ENCODE peak calls at places on chromosomes 1 and 21, in five cellular contexts. W is foreskin fibroblast, H is fibroblast of lung, Q is mucosa of descending colon, Y is endothelial cell. K is an unnamed sample.

GRCh38 chr1:197423006-197423405 is 155.0 kb downstream of the CRB1 start:
- DNase-seq in W (peak), H (peak), Q (no peak), Y (no peak), K (no peak)

GRCh38 chr1:7121622-7121988 is 336.4 kb downstream of the CAMTA1 start:
- DNase-seq in W (no peak), H (no peak), Q (no peak), Y (no peak), K (no peak)

GRCh38 chr1:32197837-32198236 is 2.6 kb upstream of the CCDC28B start:
- DNase-seq in W (no peak), H (no peak), Q (no peak), Y (no peak), K (no peak)

GRCh38 chr1:84700065-84700464 is 9.8 kb upstream of the SSX2IP start:
- DNase-seq in W (no peak), H (no peak), Q (no peak), Y (no peak), K (no peak)

GRCh38 chr1:148264374-148265276 is 112.5 kb upstream of the NBPF11 start:
- DNase-seq in W (peak), H (peak), Q (no peak), Y (no peak), K (peak)

GRCh38 chr21:41559658-41560599 is 52.0 kb upstream of the TMPRSS2 start:
- DNase-seq in W (peak), H (peak), Q (no peak), Y (no peak), K (peak)

GRCh38 chr1:168266644-168267186 is 14.0 kb upstream of the TBX19 start:
- DNase-seq in W (peak), H (peak), Q (no peak), Y (no peak), K (no peak)

GRCh38 chr1:5473268-5473667 is 519.0 kb downstream of the NPHP4 start:
- DNase-seq in W (no peak), H (no peak), Q (no peak), Y (no peak), K (no peak)

GRCh38 chr1:202274611-202275010 is 67.1 kb downstream of the UBE2T start:
- DNase-seq in W (peak), H (no peak), Q (peak), Y (peak), K (peak)

GRCh38 chr1:156025873-156026272 is 5.1 kb upstream of the SSR2 start:
- DNase-seq in W (peak), H (peak), Q (peak), Y (peak), K (peak)

GRCh38 chr21:35020902-35021301 is 28.2 kb downstream of the RUNX1 start:
- DNase-seq in W (peak), H (peak), Q (no peak), Y (no peak), K (no peak)

GRCh38 chr1:19909971-19910370 is 13.4 kb downstream of the PLA2G2E start:
- DNase-seq in W (no peak), H (no peak), Q (no peak), Y (no peak), K (no peak)

GRCh38 chr1:58649555-58649954 is 50.3 kb downstream of the MYSM1 start:
- DNase-seq in W (no peak), H (no peak), Q (peak), Y (no peak), K (no peak)

GRCh38 chr1:65075123-65075976 is 72.7 kb upstream of the AK4 start:
- DNase-seq in W (peak), H (peak), Q (no peak), Y (peak), K (peak)

GRCh38 chr1:63774617-63775417 is 1.0 kb downstream of the ROR1 start:
- DNase-seq in W (peak), H (peak), Q (peak), Y (peak), K (peak)

GRCh38 chr1:58045094-58045493 is 501.4 kb downstream of the OMA1 start:
- DNase-seq in W (no peak), H (no peak), Q (no peak), Y (no peak), K (no peak)

GRCh38 chr1:32431736-32432400 is 33.0 kb upstream of the ZBTB8B start:
- DNase-seq in W (no peak), H (no peak), Q (no peak), Y (no peak), K (peak)

GRCh38 chr1:54016343-54017282 is 1.4 kb downstream of the LDLRAD1 start:
- DNase-seq in W (peak), H (no peak), Q (no peak), Y (no peak), K (no peak)

GRCh38 chr1:115545791-115546733 is 95.7 kb upstream of the VANGL1 start:
- DNase-seq in W (peak), H (peak), Q (peak), Y (peak), K (no peak)

GRCh38 chr1:69221492-69221990 is 346.2 kb upstream of the LRRC7 start:
- DNase-seq in W (no peak), H (no peak), Q (no peak), Y (no peak), K (no peak)

GRCh38 chr21:32279377-32279680 is 480 bp upstream of the MIS18A start:
- DNase-seq in W (no peak), H (no peak), Q (no peak), Y (no peak), K (no peak)

GRCh38 chr1:220511785-220512184 is 16.2 kb upstream of the MARK1 start:
- DNase-seq in W (no peak), H (no peak), Q (no peak), Y (peak), K (no peak)

GRCh38 chr1:232096751-232097150 is 470.2 kb downstream of the DISC1 start:
- DNase-seq in W (no peak), H (no peak), Q (no peak), Y (no peak), K (no peak)

GRCh38 chr21:43196789-43197188 is 28.0 kb downstream of the CRYAA start:
- DNase-seq in W (no peak), H (no peak), Q (peak), Y (no peak), K (no peak)

GRCh38 chr1:109151591-109151990 is 37.7 kb downstream of the ELAPOR1 start:
- DNase-seq in W (no peak), H (no peak), Q (no peak), Y (no peak), K (no peak)

GRCh38 chr1:83692524-83693336 is 306.2 kb downstream of the TTLL7 start:
- DNase-seq in W (peak), H (peak), Q (no peak), Y (peak), K (peak)

GRCh38 chr1:155051777-155052398 is 772 bp downstream of the ADAM15 start:
- DNase-seq in W (peak), H (peak), Q (peak), Y (no peak), K (peak)

GRCh38 chr1:155063550-155064108 is at the start of gene EFNA4:
- DNase-seq in W (peak), H (peak), Q (peak), Y (peak), K (peak)

GRCh38 chr1:109950509-109950908 is 34.1 kb upstream of the AHCYL1 start:
- DNase-seq in W (no peak), H (no peak), Q (no peak), Y (no peak), K (no peak)

GRCh38 chr1:29414091-29414490 is 177.8 kb downstream of the PTPRU start:
- DNase-seq in W (no peak), H (no peak), Q (no peak), Y (no peak), K (no peak)

GRCh38 chr1:116119876-116120275 is 8.7 kb downstream of the MAB21L3 start:
- DNase-seq in W (no peak), H (no peak), Q (no peak), Y (no peak), K (no peak)

GRCh38 chr1:160256396-160257046 is 5.8 kb downstream of the DCAF8 start:
- DNase-seq in W (peak), H (peak), Q (no peak), Y (no peak), K (no peak)

GRCh38 chr1:201493757-201494617 is 12.9 kb downstream of the CSRP1 start:
- DNase-seq in W (no peak), H (peak), Q (no peak), Y (no peak), K (no peak)

GRCh38 chr1:29706936-29707335 is 470.6 kb downstream of the PTPRU start:
- DNase-seq in W (peak), H (peak), Q (no peak), Y (peak), K (peak)

GRCh38 chr1:198774418-198774817 is 135.6 kb downstream of the PTPRC start:
- DNase-seq in W (no peak), H (no peak), Q (no peak), Y (no peak), K (no peak)

GRCh38 chr1:77193951-77194350 is 25.3 kb downstream of the PIGK start:
- DNase-seq in W (no peak), H (peak), Q (no peak), Y (no peak), K (no peak)

GRCh38 chr21:41482321-41482720 is 25.6 kb downstream of the TMPRSS2 start:
- DNase-seq in W (no peak), H (peak), Q (no peak), Y (no peak), K (no peak)

GRCh38 chr1:218164111-218164929 is 120.8 kb upstream of the RRP15 start:
- DNase-seq in W (peak), H (peak), Q (peak), Y (peak), K (peak)
- TF ChIP-seq CTCF in W (no peak), H (no peak), Q (no peak), Y (peak), K (no peak)

DNA sequence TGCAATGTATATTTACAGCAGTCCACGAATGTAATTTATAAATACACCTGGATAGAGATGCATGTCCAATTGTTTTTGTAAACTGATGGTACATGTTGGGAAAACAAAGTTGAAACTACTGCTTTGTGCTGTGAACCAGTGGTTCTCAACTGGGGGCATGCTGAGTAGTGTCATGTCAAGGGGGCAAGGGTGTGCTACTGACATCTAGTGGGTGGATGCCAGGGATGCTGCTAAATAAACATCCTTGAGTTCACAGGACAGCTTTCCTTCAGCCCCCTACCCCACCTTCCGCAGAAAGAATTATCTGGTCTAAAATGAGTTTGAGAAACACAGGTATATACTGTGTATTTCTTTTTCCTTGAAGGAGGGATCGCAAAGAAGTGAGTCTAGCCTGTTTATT is 95.9 kb downstream of the RASAL2 start:
- DNase-seq in W (peak), H (no peak), Q (no peak), Y (peak), K (peak)
- TF ChIP-seq CTCF in W (peak), H (peak), Q (no peak), Y (peak), K (peak)

GRCh38 chr1:240254006-240254405 is 162.3 kb downstream of the FMN2 start:
- DNase-seq in W (no peak), H (no peak), Q (no peak), Y (no peak), K (no peak)
- TF ChIP-seq CTCF in W (no peak), H (no peak), Q (no peak), Y (no peak), K (no peak)

DNA sequence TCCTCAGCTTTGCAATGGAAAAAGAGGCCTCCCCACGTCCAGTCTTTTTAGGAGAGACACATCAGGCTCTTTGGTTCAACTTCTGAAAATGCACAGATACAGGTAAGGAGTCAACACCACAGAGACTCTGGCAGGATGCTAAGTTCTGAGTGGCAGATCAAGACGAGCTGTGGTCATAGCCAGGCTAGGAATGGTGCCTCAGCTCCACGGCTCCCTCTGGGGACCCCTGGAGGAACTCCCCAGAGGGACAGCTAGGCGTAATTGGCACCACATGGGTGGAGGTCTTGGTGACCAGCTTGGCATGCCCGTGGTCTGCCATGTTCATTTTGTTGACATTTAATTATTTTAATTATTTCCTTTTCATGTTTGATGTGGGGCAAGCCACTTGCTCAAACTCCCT is 206.1 kb downstream of the KAZN start:
- DNase-seq in W (no peak), H (no peak), Q (no peak), Y (peak), K (no peak)
- TF ChIP-seq CTCF in W (no peak), H (no peak), Q (no peak), Y (peak), K (no peak)

GRCh38 chr21:37916795-37917142 is 512 bp upstream of the KCNJ6 start:
- DNase-seq in W (peak), H (no peak), Q (no peak), Y (peak), K (no peak)
- TF ChIP-seq CTCF in W (no peak), H (peak), Q (no peak), Y (peak), K (no peak)

GRCh38 chr21:18248171-18248570 is 3.5 kb downstream of the CHODL start:
- DNase-seq in W (no peak), H (no peak), Q (no peak), Y (no peak), K (no peak)

GRCh38 chr21:18252686-18253085 is 8.1 kb downstream of the CHODL start:
- DNase-seq in W (no peak), H (no peak), Q (no peak), Y (no peak), K (no peak)

GRCh38 chr21:18253252-18253651 is 8.6 kb downstream of the CHODL start:
- DNase-seq in W (no peak), H (no peak), Q (no peak), Y (no peak), K (no peak)

GRCh38 chr21:18251065-18251464 is 6.4 kb downstream of the CHODL start:
- DNase-seq in W (no peak), H (no peak), Q (no peak), Y (no peak), K (no peak)

DNA sequence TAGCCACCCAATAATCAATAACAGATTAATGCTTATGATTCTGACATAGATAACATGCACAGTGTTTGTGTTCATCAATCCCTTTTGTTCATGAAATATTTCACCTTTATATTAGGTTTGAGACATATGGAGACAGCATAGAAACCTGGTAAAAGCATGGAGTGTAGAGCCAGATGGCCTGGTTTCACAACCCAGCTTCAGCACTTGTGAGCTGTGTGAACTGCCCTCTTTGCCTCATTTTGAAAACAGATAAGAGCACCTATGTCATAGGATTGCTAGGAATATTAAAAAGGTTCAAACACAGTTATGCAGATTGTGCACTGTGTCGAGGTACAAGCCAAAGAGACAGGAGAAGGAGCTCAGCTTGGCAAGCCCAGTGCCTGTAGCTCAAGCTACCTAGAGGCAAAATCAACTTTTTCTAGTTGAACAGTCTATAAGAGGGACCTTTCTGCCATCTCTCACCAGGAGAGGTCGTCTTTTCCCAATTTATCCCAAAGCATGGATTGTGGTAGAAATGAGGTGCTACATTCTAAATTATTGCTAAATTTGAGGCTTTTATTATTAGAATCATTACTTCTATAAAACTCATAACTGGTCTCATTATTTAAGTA is 5.0 kb downstream of the CHODL start:
- DNase-seq in W (no peak), H (no peak), Q (no peak), Y (no peak), K (no peak)
- TF ChIP-seq CTCF in W (no peak), H (no peak), Q (no peak), Y (no peak), K (no peak)

DNA sequence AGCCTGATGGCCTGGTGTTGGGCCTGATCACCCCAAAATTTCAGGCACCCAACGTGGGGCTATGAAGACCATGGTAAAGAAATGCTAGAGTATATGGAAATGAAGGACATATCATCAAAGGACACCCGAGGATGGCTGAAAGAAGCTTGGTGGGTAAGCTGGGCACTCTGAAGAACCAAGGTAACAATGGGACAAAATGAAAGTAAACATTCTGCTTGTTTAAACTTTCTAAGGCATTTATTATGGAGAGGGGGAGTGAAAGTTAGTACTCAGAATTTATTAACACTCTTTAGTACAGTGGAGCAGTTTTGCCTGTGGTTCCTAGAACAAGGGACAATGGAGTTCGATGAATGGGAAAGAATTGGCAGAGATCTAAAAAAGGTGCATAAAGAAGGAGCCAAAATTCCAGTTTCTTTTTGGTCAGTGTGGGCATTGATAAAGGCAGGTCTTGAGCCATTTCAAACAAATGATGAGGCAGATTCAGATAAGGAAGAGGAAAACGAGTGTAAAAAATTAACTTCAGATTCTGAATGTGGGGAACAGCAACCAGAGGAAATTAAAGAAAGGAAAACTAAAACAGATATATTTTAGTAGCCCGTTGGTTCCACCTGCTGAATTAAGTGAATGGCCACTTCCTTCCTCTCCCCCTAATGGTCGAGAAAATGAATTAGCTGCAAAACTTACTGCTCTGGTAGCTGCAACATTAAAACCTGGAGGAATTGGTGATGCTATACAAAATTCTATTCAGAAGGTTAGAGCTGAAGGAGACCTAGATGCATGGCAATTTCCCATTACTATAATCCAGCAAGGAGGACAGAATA is 8.4 kb upstream of the PM20D1 start:
- DNase-seq in W (no peak), H (no peak), Q (no peak), Y (no peak), K (no peak)
- TF ChIP-seq CTCF in W (no peak), H (no peak), Q (no peak), Y (no peak), K (no peak)

DNA sequence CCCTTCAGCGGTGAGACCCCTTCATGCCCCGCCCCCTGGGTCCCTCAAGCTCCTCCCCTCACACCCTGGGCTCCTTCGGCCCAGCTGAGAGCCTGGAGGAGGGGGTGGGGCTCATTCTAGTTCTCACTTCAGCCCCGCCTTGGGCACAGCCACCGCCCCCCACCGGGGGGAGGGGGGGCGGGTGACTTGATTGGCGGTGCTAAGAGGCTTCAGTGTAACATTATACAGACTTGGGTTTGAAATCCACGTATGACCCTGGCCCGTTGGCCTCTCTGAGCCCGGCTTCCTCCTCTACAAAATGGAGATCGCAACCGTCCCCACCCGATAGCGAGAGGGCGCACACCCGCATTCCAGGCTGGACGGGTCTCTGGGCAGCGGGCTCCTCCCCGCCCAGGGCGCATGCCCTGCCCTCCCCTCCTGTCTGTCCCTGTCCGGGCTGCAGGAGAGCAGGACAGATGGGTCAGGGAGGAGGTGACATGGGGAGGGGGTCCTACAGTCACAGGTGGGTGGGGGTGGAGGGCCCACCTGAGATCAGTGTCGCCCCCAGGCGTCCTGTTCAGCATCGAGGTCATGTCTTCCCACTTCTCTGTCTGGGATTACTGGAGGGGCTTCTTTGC is 5.1 kb downstream of the CLCNKB start:
- DNase-seq in W (peak), H (peak), Q (peak), Y (peak), K (no peak)
- TF ChIP-seq CTCF in W (no peak), H (no peak), Q (no peak), Y (no peak), K (no peak)

GRCh38 chr1:222713091-222714012 is 988 bp downstream of the BROX start:
- DNase-seq in W (peak), H (peak), Q (peak), Y (peak), K (peak)
- TF ChIP-seq CTCF in W (no peak), H (no peak), Q (no peak), Y (no peak), K (no peak)

K was measured in GM13976.